ENCODE peak calls at places on chromosomes 7 and 10, in four cellular contexts. N is fibroblast of lung, K is aorta, Y is pancreas. A is an unnamed sample.

GRCh38 chr7:151174246-151175046 is 7.0 kb upstream of the GBX1 start:
- DNase-seq in N (no peak), K (peak; percentile 80), Y (peak; percentile 20), A (peak; percentile 27)

GRCh38 chr10:75106242-75106641 is 5.2 kb upstream of the SAMD8 start:
- DNase-seq in N (no peak), K (peak; percentile 12), Y (no peak), A (peak; percentile 16)

GRCh38 chr7:84877943-84878595 is 308.8 kb downstream of the SEMA3D start:
- DNase-seq in N (no peak), K (no peak), Y (no peak), A (no peak)

GRCh38 chr10:77186936-77187335 is 450.7 kb downstream of the KCNMA1 start:
- DNase-seq in N (no peak), K (no peak), Y (no peak), A (no peak)

GRCh38 chr10:16867556-16867955 is 50.3 kb upstream of the RSU1 start:
- DNase-seq in N (peak; percentile 43), K (no peak), Y (no peak), A (no peak)

GRCh38 chr7:105876964-105877601 is 684 bp upstream of the ATXN7L1 start:
- DNase-seq in N (peak; percentile 53), K (no peak), Y (peak; percentile 47), A (peak; percentile 52)

GRCh38 chr10:33180390-33180789 is 154.1 kb downstream of the NRP1 start:
- DNase-seq in N (no peak), K (no peak), Y (no peak), A (no peak)

GRCh38 chr10:14382022-14382421 is 51.3 kb upstream of the FRMD4A start:
- DNase-seq in N (no peak), K (no peak), Y (no peak), A (no peak)

GRCh38 chr10:72311667-72312066 is 37.9 kb downstream of the DDIT4 start:
- DNase-seq in N (no peak), K (no peak), Y (no peak), A (no peak)

GRCh38 chr10:119970107-119970506 is 77.6 kb downstream of the SEC23IP start:
- DNase-seq in N (no peak), K (no peak), Y (no peak), A (no peak)

GRCh38 chr7:78090616-78091015 is 292.0 kb downstream of the PHTF2 start:
- DNase-seq in N (peak; percentile 4), K (no peak), Y (no peak), A (no peak)

GRCh38 chr7:6395898-6396582 is 51.7 kb downstream of the DAGLB start:
- DNase-seq in N (no peak), K (no peak), Y (no peak), A (no peak)

GRCh38 chr10:6763417-6763816 is 183.3 kb upstream of the PRKCQ start:
- DNase-seq in N (no peak), K (no peak), Y (no peak), A (no peak)

GRCh38 chr7:151798851-151799428 is 78.0 kb downstream of the PRKAG2 start:
- DNase-seq in N (no peak), K (no peak), Y (no peak), A (no peak)

GRCh38 chr7:1055084-1055450 is 10.7 kb downstream of the GPR146 start:
- DNase-seq in N (peak; percentile 73), K (no peak), Y (no peak), A (peak; percentile 88)

GRCh38 chr7:38630720-38631673 is at the start of gene AMPH:
- DNase-seq in N (peak; percentile 53), K (peak; percentile 90), Y (peak; percentile 13), A (no peak)

GRCh38 chr10:6721964-6722615 is 142.0 kb upstream of the PRKCQ start:
- DNase-seq in N (peak; percentile 97), K (no peak), Y (no peak), A (no peak)

GRCh38 chr7:79361214-79361613 is 92.3 kb downstream of the MAGI2 start:
- DNase-seq in N (no peak), K (no peak), Y (no peak), A (no peak)

GRCh38 chr7:84510501-84510900 is 315.9 kb upstream of the SEMA3A start:
- DNase-seq in N (peak; percentile 36), K (no peak), Y (no peak), A (no peak)

GRCh38 chr10:3902054-3902808 is 117.2 kb upstream of the KLF6 start:
- DNase-seq in N (peak; percentile 33), K (no peak), Y (no peak), A (no peak)

GRCh38 chr10:130045091-130045652 is 65.5 kb downstream of the C10orf143 start:
- DNase-seq in N (no peak), K (peak; percentile 59), Y (no peak), A (no peak)

GRCh38 chr10:38094923-38095574 is 912 bp downstream of the ZNF37A start:
- DNase-seq in N (peak; percentile 19), K (no peak), Y (peak; percentile 16), A (no peak)

GRCh38 chr10:1347525-1347924 is 291.3 kb downstream of the WDR37 start:
- DNase-seq in N (no peak), K (no peak), Y (no peak), A (no peak)
- H3K9me3 ChIP-seq in N (no peaks in the 10 kb centered on the region), K (no peaks in the 10 kb centered on the region), Y (no peaks in the 10 kb centered on the region), A (no peaks in the 10 kb centered on the region)

GRCh38 chr7:141477866-141478265 is 73.3 kb upstream of the AGK start:
- DNase-seq in N (no peak), K (no peak), Y (no peak), A (no peak)

GRCh38 chr7:141481971-141482370 is 69.2 kb upstream of the AGK start:
- DNase-seq in N (no peak), K (no peak), Y (no peak), A (no peak)

GRCh38 chr7:141483044-141483443 is 68.2 kb upstream of the AGK start:
- DNase-seq in N (no peak), K (no peak), Y (no peak), A (no peak)

GRCh38 chr7:141478845-141479244 is 72.4 kb upstream of the AGK start:
- DNase-seq in N (no peak), K (no peak), Y (no peak), A (no peak)

GRCh38 chr7:141480953-141481352 is 70.3 kb upstream of the AGK start:
- DNase-seq in N (no peak), K (no peak), Y (no peak), A (no peak)
- H3K9me3 ChIP-seq in N (no peaks in the 10 kb centered on the region), K (no peaks in the 10 kb centered on the region), Y (no peaks in the 10 kb centered on the region), A (no peaks in the 10 kb centered on the region)

GRCh38 chr7:155182406-155182970 is 112.4 kb downstream of the HTR5A start:
- DNase-seq in N (no peak), K (no peak), Y (no peak), A (no peak)
- H3K9me3 ChIP-seq in N (no peaks in the 10 kb centered on the region), K (peaks cover 22% of the 10 kb centered on the region), Y (no peaks in the 10 kb centered on the region), A (peaks cover 28% of the 10 kb centered on the region)

GRCh38 chr7:121500659-121501058 is 104.6 kb upstream of the FAM3C start:
- DNase-seq in N (no peak), K (no peak), Y (no peak), A (no peak)
- H3K9me3 ChIP-seq in N (no peaks in the 10 kb centered on the region), K (peaks cover 2% of the 10 kb centered on the region), Y (no peaks in the 10 kb centered on the region), A (peaks cover under 1% of the 10 kb centered on the region)

DNA sequence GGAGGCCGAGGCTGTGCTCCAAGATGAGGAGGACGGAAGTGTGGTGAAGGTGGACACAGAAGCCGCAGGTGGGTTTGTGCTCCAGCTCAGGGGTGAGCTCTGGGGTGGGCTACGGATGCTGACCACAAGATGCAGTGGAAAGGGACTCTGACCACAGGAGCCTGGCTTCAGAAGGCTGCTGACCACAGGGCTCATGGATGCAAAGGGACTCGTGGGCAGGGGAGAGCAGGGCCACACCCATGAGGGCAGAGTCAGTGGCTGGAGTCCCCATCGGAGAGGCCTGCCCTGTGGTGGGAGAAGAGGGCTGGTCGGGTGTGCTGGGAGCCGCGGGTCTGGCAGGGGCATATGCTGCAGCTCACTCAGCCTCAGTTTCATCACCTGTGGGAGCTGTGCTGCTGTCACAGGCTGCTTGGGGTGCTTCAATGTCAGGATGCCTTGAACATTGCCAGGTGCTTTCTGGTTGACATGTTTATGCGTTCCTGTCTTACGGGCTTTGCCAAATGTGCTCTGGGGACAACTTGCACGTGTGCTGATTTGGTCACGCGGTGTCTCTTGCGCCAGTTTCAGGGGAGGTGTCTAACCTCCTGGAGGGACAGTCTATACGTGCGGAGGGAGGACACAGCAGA is 13.7 kb downstream of the SCART1 start:
- DNase-seq in N (no peak), K (peak; percentile 69), Y (no peak), A (no peak)
- H3K9me3 ChIP-seq in N (no peaks in the 10 kb centered on the region), K (no peaks in the 10 kb centered on the region), Y (no peaks in the 10 kb centered on the region), A (no peaks in the 10 kb centered on the region)

GRCh38 chr7:157722137-157723060 is 385.6 kb downstream of the DNAJB6 start:
- DNase-seq in N (no peak), K (peak; percentile 64), Y (no peak), A (no peak)
- H3K9me3 ChIP-seq in N (no peaks in the 10 kb centered on the region), K (no peaks in the 10 kb centered on the region), Y (no peaks in the 10 kb centered on the region), A (no peaks in the 10 kb centered on the region)

DNA sequence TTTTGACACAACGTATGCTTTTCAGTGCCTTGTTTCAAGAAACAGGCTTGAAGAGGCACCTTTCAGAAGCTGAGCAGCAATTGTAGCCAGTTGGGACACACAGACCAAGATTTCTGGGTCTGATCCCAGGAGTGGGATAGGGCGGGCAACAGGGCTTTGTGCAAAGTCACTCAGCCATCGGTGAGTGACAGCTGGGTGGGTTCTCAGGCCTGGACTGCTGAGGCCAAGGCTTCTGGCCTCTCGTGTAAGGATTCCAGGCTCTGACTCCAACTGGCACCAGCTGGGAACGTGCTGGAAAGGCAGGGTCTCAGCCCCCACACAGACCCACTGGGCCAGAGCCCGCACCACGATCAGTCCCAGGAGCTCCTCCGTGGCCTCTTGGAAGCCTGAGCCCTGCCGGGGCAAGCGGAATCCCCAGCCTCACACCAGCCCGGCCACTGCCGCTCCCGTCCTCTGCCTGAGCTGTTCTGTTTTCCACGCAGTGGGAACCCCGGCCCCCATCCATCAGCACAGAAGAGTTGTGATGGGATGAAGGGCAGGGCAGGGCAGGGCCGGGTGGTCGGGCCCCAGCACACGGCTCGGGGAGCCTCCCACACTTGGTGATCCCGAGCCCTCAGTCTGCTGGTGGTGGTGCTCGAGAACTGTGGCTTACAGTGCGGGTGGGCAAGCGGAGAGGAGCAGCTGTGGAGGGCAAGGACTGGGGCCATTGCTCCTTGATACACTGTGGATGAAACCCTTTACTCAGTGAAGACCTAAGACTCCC is 46.8 kb downstream of the VIPR2 start:
- DNase-seq in N (no peak), K (peak; percentile 82), Y (peak; percentile 7), A (peak; percentile 15)
- H3K9me3 ChIP-seq in N (no peaks in the 10 kb centered on the region), K (no peaks in the 10 kb centered on the region), Y (no peaks in the 10 kb centered on the region), A (no peaks in the 10 kb centered on the region)

A was measured in stomach.